ENCODE peak calls at places on chromosome 4, in seven cellular contexts. Y is epithelial cell of proximal tubule, V is ascending aorta, U is Karpas-422, R is heart left ventricle, N is esophagus muscularis mucosa, J is stomach. O is an unnamed sample.

GRCh38 chr4:136831553-136831952 is 700.7 kb downstream of the PCDH18 start:
- DNase-seq in Y (no peak), V (no peak), U (no peak), R (no peak), N (no peak), J (no peak), O (peak; percentile 21)

GRCh38 chr4:25535701-25536473 is 119.8 kb upstream of the SLC34A2 start:
- DNase-seq in Y (no peak), V (no peak), U (peak; percentile 91), R (no peak), N (no peak), J (no peak), O (no peak)

GRCh38 chr4:181692965-181693364 is 550.2 kb upstream of the TENM3 start:
- DNase-seq in Y (no peak), V (no peak), U (no peak), R (no peak), N (no peak), J (no peak), O (no peak)

GRCh38 chr4:48669086-48669485 is 111.0 kb downstream of the FRYL start:
- DNase-seq in Y (no peak), V (no peak), U (no peak), R (no peak), N (no peak), J (no peak), O (no peak)

GRCh38 chr4:126604273-126604867 is 1028.4 kb upstream of the INTU start:
- DNase-seq in Y (no peak), V (no peak), U (peak; percentile 61), R (no peak), N (no peak), J (no peak), O (peak; percentile 29)

GRCh38 chr4:75512336-75513211 is 1.6 kb downstream of the RCHY1 start:
- DNase-seq in Y (no peak), V (no peak), U (peak; percentile 42), R (no peak), N (no peak), J (no peak), O (peak; percentile 64)

GRCh38 chr4:186957952-186958555 is 234.4 kb upstream of the FAT1 start:
- DNase-seq in Y (no peak), V (no peak), U (no peak), R (no peak), N (no peak), J (no peak), O (no peak)

GRCh38 chr4:82352118-82352824 is 21.5 kb downstream of the HNRNPD start:
- DNase-seq in Y (no peak), V (no peak), U (no peak), R (no peak), N (no peak), J (no peak), O (no peak)

GRCh38 chr4:153095448-153096204 is 108.6 kb upstream of the TRIM2 start:
- DNase-seq in Y (no peak), V (no peak), U (no peak), R (no peak), N (no peak), J (no peak), O (no peak)

GRCh38 chr4:8314691-8315255 is 45.2 kb downstream of the HTRA3 start:
- DNase-seq in Y (no peak), V (peak; percentile 39), U (no peak), R (no peak), N (no peak), J (peak; percentile 13), O (no peak)

GRCh38 chr4:169252339-169253086 is 18.2 kb downstream of the SH3RF1 start:
- DNase-seq in Y (no peak), V (no peak), U (no peak), R (no peak), N (no peak), J (no peak), O (no peak)

GRCh38 chr4:27176400-27176799 is 315.8 kb downstream of the STIM2 start:
- DNase-seq in Y (no peak), V (peak; percentile 63), U (peak; percentile 77), R (peak; percentile 18), N (no peak), J (no peak), O (peak; percentile 24)

GRCh38 chr4:165301833-165302232 is 25.6 kb upstream of the MSMO1 start:
- DNase-seq in Y (no peak), V (no peak), U (peak; percentile 59), R (no peak), N (no peak), J (no peak), O (peak; percentile 38)

GRCh38 chr4:184849184-184849583 is 23.4 kb upstream of the ACSL1 start:
- DNase-seq in Y (no peak), V (no peak), U (no peak), R (no peak), N (no peak), J (no peak), O (peak; percentile 58)

GRCh38 chr4:159764343-159764952 is 661.6 kb downstream of the RAPGEF2 start:
- DNase-seq in Y (peak; percentile 9), V (no peak), U (peak; percentile 74), R (no peak), N (no peak), J (no peak), O (peak; percentile 50)

GRCh38 chr4:179225594-179225993 is 1783.4 kb upstream of the AGA start:
- DNase-seq in Y (no peak), V (no peak), U (no peak), R (no peak), N (no peak), J (no peak), O (no peak)

GRCh38 chr4:112765317-112765989 is 128.5 kb downstream of the LARP7 start:
- DNase-seq in Y (no peak), V (no peak), U (peak; percentile 83), R (no peak), N (no peak), J (no peak), O (peak; percentile 52)

GRCh38 chr4:86400216-86400615 is 40.4 kb upstream of the MAPK10 start:
- DNase-seq in Y (no peak), V (no peak), U (no peak), R (no peak), N (no peak), J (no peak), O (no peak)

DNA sequence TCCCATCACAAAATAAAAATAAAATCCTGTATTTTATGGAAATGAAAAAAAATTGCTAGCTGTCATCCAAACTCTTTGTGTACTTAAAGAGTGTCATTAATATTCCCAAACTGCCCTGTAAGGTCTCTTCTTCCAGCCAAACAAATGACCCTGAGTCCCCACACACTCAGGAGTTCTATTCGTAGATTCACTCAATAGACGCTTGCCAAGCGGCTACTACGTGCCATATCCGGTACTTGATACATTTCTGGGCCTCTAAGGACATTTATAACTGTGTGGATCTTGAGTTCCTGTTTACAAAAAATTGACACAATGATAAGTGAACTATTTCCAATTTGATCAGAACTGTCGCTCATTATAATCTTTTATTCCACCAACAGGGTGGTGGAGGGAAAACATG is 245.1 kb downstream of the SCFD2 start:
- DNase-seq in Y (no peak), V (no peak), U (no peak), R (no peak), N (no peak), J (no peak), O (no peak)
- H3K4me3 ChIP-seq in Y (no peak overlapping the region), V (peak overlapping the region; percentile 21), U (no peak overlapping the region), R (no peak overlapping the region), N (no peak overlapping the region), J (no peak overlapping the region), O (no peak overlapping the region)

GRCh38 chr4:42488554-42488953 is 91.3 kb downstream of the SHISA3 start:
- DNase-seq in Y (no peak), V (no peak), U (no peak), R (no peak), N (no peak), J (no peak), O (peak; percentile 12)
- H3K4me3 ChIP-seq in Y (no peak overlapping the region), V (no peak overlapping the region), U (no peak overlapping the region), R (no peak overlapping the region), N (no peak overlapping the region), J (no peak overlapping the region), O (peak overlapping the region; percentile 43)

DNA sequence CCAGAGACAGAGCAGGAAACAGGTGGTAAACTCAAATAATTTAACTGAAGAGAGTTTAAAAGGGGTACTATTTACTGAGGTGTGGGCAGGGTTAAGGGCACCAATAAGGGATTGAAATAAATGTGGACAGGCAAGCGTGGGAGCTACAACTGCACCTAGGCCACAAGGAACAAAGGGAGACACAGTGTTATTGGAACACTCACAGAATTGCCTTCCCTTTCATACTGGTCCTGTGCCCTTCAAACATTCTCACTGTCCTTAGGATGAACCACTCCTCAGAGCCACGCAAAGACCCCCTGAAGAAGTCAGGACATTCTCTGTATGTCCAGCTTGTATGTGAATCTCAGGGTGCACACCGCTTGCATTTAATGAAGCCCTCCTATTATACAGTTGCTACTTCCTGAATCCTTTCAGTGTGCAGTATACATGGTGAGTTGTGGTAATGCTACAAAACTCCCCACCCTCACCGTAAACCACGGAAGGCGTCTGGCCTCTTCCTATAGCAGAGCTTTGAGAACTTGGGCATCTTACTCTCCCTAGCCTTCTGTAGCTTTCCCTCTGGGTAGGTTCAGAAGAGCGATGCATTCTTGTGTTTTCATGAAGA is 9.6 kb upstream of the MRPL1 start:
- DNase-seq in Y (no peak), V (no peak), U (no peak), R (no peak), N (no peak), J (no peak), O (peak; percentile 46)
- H3K4me3 ChIP-seq in Y (no peak overlapping the region), V (no peak overlapping the region), U (no peak overlapping the region), R (no peak overlapping the region), N (no peak overlapping the region), J (no peak overlapping the region), O (no peak overlapping the region)

GRCh38 chr4:77073106-77073858 is 2.5 kb downstream of the CCNI start:
- DNase-seq in Y (no peak), V (no peak), U (no peak), R (no peak), N (no peak), J (no peak), O (no peak)
- H3K4me3 ChIP-seq in Y (peak overlapping the region; percentile 64), V (peak overlapping the region; percentile 97), U (peak overlapping the region; percentile 87), R (no peak overlapping the region), N (peak overlapping the region; percentile 99), J (peak overlapping the region; percentile 95), O (peak overlapping the region; percentile 91)

DNA sequence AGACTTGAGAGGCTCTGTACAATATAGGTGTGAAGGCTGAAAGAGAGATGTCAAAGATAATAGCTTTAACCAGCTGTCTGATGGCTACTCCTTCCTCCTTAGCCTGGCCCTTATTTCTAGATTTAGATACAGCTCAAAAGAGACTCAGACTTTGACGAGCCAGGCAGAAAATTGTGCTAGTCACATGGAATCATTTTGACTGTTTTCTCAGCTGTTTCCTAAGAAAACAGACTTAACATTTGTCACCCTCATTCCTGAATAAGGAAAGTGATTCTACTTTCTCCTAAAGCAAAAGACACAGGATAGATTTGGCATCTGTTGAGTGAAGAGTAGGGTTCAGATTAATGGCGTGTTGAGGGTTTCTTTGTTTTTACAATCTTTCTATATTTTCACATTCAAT is 340.7 kb downstream of the DHX15 start:
- DNase-seq in Y (no peak), V (no peak), U (no peak), R (no peak), N (no peak), J (no peak), O (no peak)
- H3K4me3 ChIP-seq in Y (no peak overlapping the region), V (no peak overlapping the region), U (no peak overlapping the region), R (no peak overlapping the region), N (no peak overlapping the region), J (no peak overlapping the region), O (no peak overlapping the region)